ENCODE peak calls at places on chromosome 6, in five cellular contexts. One of them, this sample, is unnamed.

GRCh38 chr6:142872376-142872775 is 72.6 kb downstream of the HIVEP2 start:
- DNase-seq in fibroblast of pulmonary artery: peak
- DNase-seq in fibroblast of lung: peak
- DNase-seq in hepatocyte: peak
- DNase-seq in ovary: no peak
- DNase-seq in this sample: no peak

GRCh38 chr6:127117979-127118504 is 429 bp upstream of the RSPO3 start:
- DNase-seq in fibroblast of pulmonary artery: no peak
- DNase-seq in fibroblast of lung: peak
- DNase-seq in hepatocyte: no peak
- DNase-seq in ovary: no peak
- DNase-seq in this sample: peak

GRCh38 chr6:53476979-53477378 is 67.9 kb downstream of the GCLC start:
- DNase-seq in fibroblast of pulmonary artery: no peak
- DNase-seq in fibroblast of lung: no peak
- DNase-seq in hepatocyte: no peak
- DNase-seq in ovary: no peak
- DNase-seq in this sample: no peak

GRCh38 chr6:41759106-41759904 is 12.1 kb upstream of the PGC start:
- DNase-seq in fibroblast of pulmonary artery: no peak
- DNase-seq in fibroblast of lung: no peak
- DNase-seq in hepatocyte: no peak
- DNase-seq in ovary: no peak
- DNase-seq in this sample: no peak

GRCh38 chr6:35311390-35312075 is 13.9 kb downstream of the DEF6 start:
- DNase-seq in fibroblast of pulmonary artery: no peak
- DNase-seq in fibroblast of lung: no peak
- DNase-seq in hepatocyte: no peak
- DNase-seq in ovary: no peak
- DNase-seq in this sample: no peak

GRCh38 chr6:24974182-24975171 is 38.7 kb upstream of the RIPOR2 start:
- DNase-seq in fibroblast of pulmonary artery: no peak
- DNase-seq in fibroblast of lung: no peak
- DNase-seq in hepatocyte: no peak
- DNase-seq in ovary: no peak
- DNase-seq in this sample: no peak

GRCh38 chr6:89257346-89257745 is 40.2 kb upstream of the GABRR1 start:
- DNase-seq in fibroblast of pulmonary artery: no peak
- DNase-seq in fibroblast of lung: no peak
- DNase-seq in hepatocyte: no peak
- DNase-seq in ovary: no peak
- DNase-seq in this sample: no peak

GRCh38 chr6:131061041-131061770 is 1.8 kb downstream of the EPB41L2 start:
- DNase-seq in fibroblast of pulmonary artery: peak
- DNase-seq in fibroblast of lung: peak
- DNase-seq in hepatocyte: peak
- DNase-seq in ovary: no peak
- DNase-seq in this sample: peak

GRCh38 chr6:16319813-16320532 is 81.6 kb downstream of the GMPR start:
- DNase-seq in fibroblast of pulmonary artery: peak
- DNase-seq in fibroblast of lung: peak
- DNase-seq in hepatocyte: peak
- DNase-seq in ovary: peak
- DNase-seq in this sample: no peak

GRCh38 chr6:44116643-44117382 is 10.4 kb downstream of the MRPL14 start:
- DNase-seq in fibroblast of pulmonary artery: peak
- DNase-seq in fibroblast of lung: peak
- DNase-seq in hepatocyte: peak
- DNase-seq in ovary: no peak
- DNase-seq in this sample: no peak

GRCh38 chr6:80961166-80961565 is 791.3 kb downstream of the TENT5A start:
- DNase-seq in fibroblast of pulmonary artery: no peak
- DNase-seq in fibroblast of lung: no peak
- DNase-seq in hepatocyte: no peak
- DNase-seq in ovary: no peak
- DNase-seq in this sample: no peak

GRCh38 chr6:33858053-33858475 is 54.3 kb upstream of the MLN start:
- DNase-seq in fibroblast of pulmonary artery: no peak
- DNase-seq in fibroblast of lung: no peak
- DNase-seq in hepatocyte: no peak
- DNase-seq in ovary: no peak
- DNase-seq in this sample: no peak

GRCh38 chr6:252775-253526 is 39.3 kb upstream of the DUSP22 start:
- DNase-seq in fibroblast of pulmonary artery: no peak
- DNase-seq in fibroblast of lung: no peak
- DNase-seq in hepatocyte: no peak
- DNase-seq in ovary: no peak
- DNase-seq in this sample: no peak

GRCh38 chr6:13013681-13014550 is 297.3 kb downstream of the PHACTR1 start:
- DNase-seq in fibroblast of pulmonary artery: peak
- DNase-seq in fibroblast of lung: peak
- DNase-seq in hepatocyte: peak
- DNase-seq in ovary: peak
- DNase-seq in this sample: peak

GRCh38 chr6:33171096-33171888 is 21.0 kb downstream of the COL11A2 start:
- DNase-seq in fibroblast of pulmonary artery: no peak
- DNase-seq in fibroblast of lung: no peak
- DNase-seq in hepatocyte: no peak
- DNase-seq in ovary: no peak
- DNase-seq in this sample: no peak

GRCh38 chr6:20873425-20874190 is 339.4 kb downstream of the CDKAL1 start:
- DNase-seq in fibroblast of pulmonary artery: peak
- DNase-seq in fibroblast of lung: peak
- DNase-seq in hepatocyte: no peak
- DNase-seq in ovary: no peak
- DNase-seq in this sample: no peak

GRCh38 chr6:117613920-117614535 is 11.7 kb upstream of the GOPC start:
- DNase-seq in fibroblast of pulmonary artery: no peak
- DNase-seq in fibroblast of lung: no peak
- DNase-seq in hepatocyte: no peak
- DNase-seq in ovary: no peak
- DNase-seq in this sample: no peak

GRCh38 chr6:37137201-37137880 is 32.6 kb upstream of the PIM1 start:
- DNase-seq in fibroblast of pulmonary artery: peak
- DNase-seq in fibroblast of lung: peak
- DNase-seq in hepatocyte: peak
- DNase-seq in ovary: peak
- DNase-seq in this sample: peak

GRCh38 chr6:127879685-127880084 is 21.2 kb downstream of the THEMIS start:
- DNase-seq in fibroblast of pulmonary artery: peak
- DNase-seq in fibroblast of lung: peak
- DNase-seq in hepatocyte: peak
- DNase-seq in ovary: no peak
- DNase-seq in this sample: peak

GRCh38 chr6:154249499-154250298 is 106.9 kb downstream of the IPCEF1 start:
- DNase-seq in fibroblast of pulmonary artery: no peak
- DNase-seq in fibroblast of lung: no peak
- DNase-seq in hepatocyte: no peak
- DNase-seq in ovary: no peak
- DNase-seq in this sample: no peak

GRCh38 chr6:43914272-43915147 is 144.5 kb downstream of the VEGFA start:
- DNase-seq in fibroblast of pulmonary artery: no peak
- DNase-seq in fibroblast of lung: no peak
- DNase-seq in hepatocyte: no peak
- DNase-seq in ovary: no peak
- DNase-seq in this sample: no peak

GRCh38 chr6:105553174-105553573 is 150.3 kb upstream of the PREP start:
- DNase-seq in fibroblast of pulmonary artery: no peak
- DNase-seq in fibroblast of lung: no peak
- DNase-seq in hepatocyte: peak
- DNase-seq in ovary: no peak
- DNase-seq in this sample: no peak

GRCh38 chr6:16355699-16356481 is 117.5 kb downstream of the GMPR start:
- DNase-seq in fibroblast of pulmonary artery: peak
- DNase-seq in fibroblast of lung: peak
- DNase-seq in hepatocyte: no peak
- DNase-seq in ovary: no peak
- DNase-seq in this sample: no peak

GRCh38 chr6:106372838-106373501 is 12.5 kb downstream of the CRYBG1 start:
- DNase-seq in fibroblast of pulmonary artery: no peak
- DNase-seq in fibroblast of lung: no peak
- DNase-seq in hepatocyte: no peak
- DNase-seq in ovary: no peak
- DNase-seq in this sample: no peak

GRCh38 chr6:16961577-16961976 is 140.3 kb upstream of the STMND1 start:
- DNase-seq in fibroblast of pulmonary artery: no peak
- DNase-seq in fibroblast of lung: no peak
- DNase-seq in hepatocyte: no peak
- DNase-seq in ovary: no peak
- DNase-seq in this sample: no peak

GRCh38 chr6:14647311-14647710 is 529.7 kb downstream of the CD83 start:
- DNase-seq in fibroblast of pulmonary artery: no peak
- DNase-seq in fibroblast of lung: no peak
- DNase-seq in hepatocyte: no peak
- DNase-seq in ovary: no peak
- DNase-seq in this sample: no peak

GRCh38 chr6:170177383-170178265 is 113.3 kb downstream of the DLL1 start:
- DNase-seq in fibroblast of pulmonary artery: no peak
- DNase-seq in fibroblast of lung: no peak
- DNase-seq in hepatocyte: no peak
- DNase-seq in ovary: no peak
- DNase-seq in this sample: no peak

GRCh38 chr6:98880486-98880885 is 46.1 kb downstream of the POU3F2 start:
- DNase-seq in fibroblast of pulmonary artery: no peak
- DNase-seq in fibroblast of lung: no peak
- DNase-seq in hepatocyte: no peak
- DNase-seq in ovary: no peak
- DNase-seq in this sample: no peak

GRCh38 chr6:112877134-112878100 is 530.3 kb downstream of the RFPL4B start:
- DNase-seq in fibroblast of pulmonary artery: peak
- DNase-seq in fibroblast of lung: peak
- DNase-seq in hepatocyte: no peak
- DNase-seq in ovary: no peak
- DNase-seq in this sample: no peak

GRCh38 chr6:129895692-129896091 is 34.6 kb upstream of the TMEM244 start:
- DNase-seq in fibroblast of pulmonary artery: no peak
- DNase-seq in fibroblast of lung: peak
- DNase-seq in hepatocyte: no peak
- DNase-seq in ovary: no peak
- DNase-seq in this sample: no peak

GRCh38 chr6:139013185-139013800 is 15.3 kb upstream of the ABRACL start:
- DNase-seq in fibroblast of pulmonary artery: no peak
- DNase-seq in fibroblast of lung: no peak
- DNase-seq in hepatocyte: no peak
- DNase-seq in ovary: no peak
- DNase-seq in this sample: no peak

GRCh38 chr6:139011980-139012379 is 16.6 kb upstream of the ABRACL start:
- DNase-seq in fibroblast of pulmonary artery: no peak
- DNase-seq in fibroblast of lung: no peak
- DNase-seq in hepatocyte: no peak
- DNase-seq in ovary: no peak
- DNase-seq in this sample: no peak

GRCh38 chr6:139008117-139008516 is 20.1 kb upstream of the REPS1 start:
- DNase-seq in fibroblast of pulmonary artery: no peak
- DNase-seq in fibroblast of lung: no peak
- DNase-seq in hepatocyte: no peak
- DNase-seq in ovary: no peak
- DNase-seq in this sample: no peak

GRCh38 chr6:139007428-139007827 is 19.4 kb upstream of the REPS1 start:
- DNase-seq in fibroblast of pulmonary artery: no peak
- DNase-seq in fibroblast of lung: no peak
- DNase-seq in hepatocyte: no peak
- DNase-seq in ovary: no peak
- DNase-seq in this sample: no peak

DNA sequence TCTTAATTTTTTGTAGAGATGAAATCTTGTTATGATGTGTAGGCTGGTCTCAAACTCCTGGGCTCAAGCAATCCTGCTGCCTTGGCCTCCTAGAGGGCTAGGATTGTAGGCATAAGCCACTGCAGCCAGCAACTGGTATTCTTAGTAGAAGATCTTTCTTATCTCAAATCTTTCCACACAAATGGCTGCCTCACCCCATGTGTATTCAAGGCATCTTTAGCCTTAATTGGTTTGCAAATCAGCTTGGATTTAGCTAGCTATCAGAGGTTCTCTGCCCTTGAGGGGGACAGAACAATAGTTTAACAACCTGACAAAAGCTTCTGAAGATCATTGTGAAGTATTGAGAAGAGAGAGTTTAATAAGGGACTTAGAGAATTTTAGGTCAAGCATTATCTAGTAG is 17.9 kb upstream of the ABRACL start:
- DNase-seq in fibroblast of pulmonary artery: no peak
- DNase-seq in fibroblast of lung: no peak
- DNase-seq in hepatocyte: no peak
- DNase-seq in ovary: no peak
- DNase-seq in this sample: no peak
- TF ChIP-seq CTCF in fibroblast of pulmonary artery: no peak
- TF ChIP-seq CTCF in fibroblast of lung: no peak
- TF ChIP-seq CTCF in hepatocyte: no peak
- TF ChIP-seq CTCF in ovary: no peak
- TF ChIP-seq CTCF in this sample: no peak

GRCh38 chr6:155499574-155499973 is 43.9 kb upstream of the NOX3 start:
- DNase-seq in fibroblast of pulmonary artery: no peak
- DNase-seq in fibroblast of lung: no peak
- DNase-seq in hepatocyte: no peak
- DNase-seq in ovary: no peak
- DNase-seq in this sample: no peak
- TF ChIP-seq CTCF in fibroblast of pulmonary artery: no peak
- TF ChIP-seq CTCF in fibroblast of lung: no peak
- TF ChIP-seq CTCF in hepatocyte: no peak
- TF ChIP-seq CTCF in ovary: no peak
- TF ChIP-seq CTCF in this sample: no peak

GRCh38 chr6:62746161-62746560 is 460.1 kb upstream of the KHDRBS2 start:
- DNase-seq in fibroblast of pulmonary artery: no peak
- DNase-seq in fibroblast of lung: no peak
- DNase-seq in hepatocyte: no peak
- DNase-seq in ovary: no peak
- DNase-seq in this sample: no peak

GRCh38 chr6:62737792-62738191 is 451.8 kb upstream of the KHDRBS2 start:
- DNase-seq in fibroblast of pulmonary artery: no peak
- DNase-seq in fibroblast of lung: no peak
- DNase-seq in hepatocyte: no peak
- DNase-seq in ovary: no peak
- DNase-seq in this sample: no peak

GRCh38 chr6:62740171-62740570 is 454.1 kb upstream of the KHDRBS2 start:
- DNase-seq in fibroblast of pulmonary artery: no peak
- DNase-seq in fibroblast of lung: no peak
- DNase-seq in hepatocyte: no peak
- DNase-seq in ovary: no peak
- DNase-seq in this sample: no peak

DNA sequence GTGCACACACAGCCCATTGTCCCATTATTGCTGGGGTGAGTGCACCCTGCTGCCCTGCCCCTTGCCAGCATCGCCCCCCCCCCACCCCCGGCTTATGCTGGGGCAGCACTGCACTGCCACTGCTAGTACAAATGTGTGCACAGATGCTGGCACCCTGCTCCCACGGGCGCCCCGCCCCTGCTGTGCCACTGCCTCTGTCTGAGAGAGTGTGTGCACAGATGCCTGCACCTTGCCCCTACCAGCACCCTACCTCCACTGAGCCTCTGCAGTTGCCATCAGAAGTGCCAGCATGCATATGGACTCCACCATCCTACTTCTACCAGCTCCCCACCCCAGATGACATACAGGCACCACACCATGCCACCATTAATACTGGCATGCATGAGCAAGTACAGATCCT is 454.6 kb upstream of the KHDRBS2 start:
- DNase-seq in fibroblast of pulmonary artery: no peak
- DNase-seq in fibroblast of lung: no peak
- DNase-seq in hepatocyte: no peak
- DNase-seq in ovary: no peak
- DNase-seq in this sample: no peak
- TF ChIP-seq CTCF in fibroblast of pulmonary artery: no peak
- TF ChIP-seq CTCF in fibroblast of lung: no peak
- TF ChIP-seq CTCF in hepatocyte: no peak
- TF ChIP-seq CTCF in ovary: no peak
- TF ChIP-seq CTCF in this sample: no peak

GRCh38 chr6:137697267-137697938 is 169.7 kb upstream of the TNFAIP3 start:
- DNase-seq in fibroblast of pulmonary artery: peak
- DNase-seq in fibroblast of lung: peak
- DNase-seq in hepatocyte: peak
- DNase-seq in ovary: peak
- DNase-seq in this sample: peak
- TF ChIP-seq CTCF in fibroblast of pulmonary artery: no peak
- TF ChIP-seq CTCF in fibroblast of lung: no peak
- TF ChIP-seq CTCF in hepatocyte: peak
- TF ChIP-seq CTCF in ovary: no peak
- TF ChIP-seq CTCF in this sample: peak

This sample was measured in endothelial cell.